ENCODE peak calls at places on chromosomes 11 and 22, in seven cellular contexts. S is stimulated activated CD4-positive, alpha-beta T cell treated with anti-CD3 and anti-CD28 coated beads, Interleukin-2, amount 100 ng/mL, for 4 hours; V is T-cell; W is ACHN; A is NCI-H774; R is astrocyte of the hippocampus; M is stimulated activated CD8-positive, alpha-beta memory T cell treated with anti-CD3 and anti-CD28 coated beads, Interleukin-4, amount 100 ng/mL, for 1 hour. D is an unnamed sample.
A peak's percentile ranks its signal among the peaks of the same experiment; 100 is the strongest.

GRCh38 chr11:35236667-35237003 is 97.7 kb downstream of the CD44 start:
- DNase-seq in S (no peak), V (no peak), W (no peak), A (no peak), R (peak; percentile 72), M (no peak), D (no peak)

GRCh38 chr11:18501629-18502028 is 25.1 kb downstream of the TSG101 start:
- DNase-seq in S (no peak), V (no peak), W (no peak), A (no peak), R (no peak), M (no peak), D (no peak)

GRCh38 chr11:115910379-115910778 is 406.2 kb upstream of the CADM1 start:
- DNase-seq in S (no peak), V (no peak), W (no peak), A (no peak), R (no peak), M (no peak), D (no peak)

GRCh38 chr11:106493751-106494150 is 416.3 kb downstream of the AASDHPPT start:
- DNase-seq in S (no peak), V (no peak), W (no peak), A (peak; percentile 38), R (peak; percentile 26), M (no peak), D (no peak)

GRCh38 chr22:37557321-37558001 is 2.8 kb upstream of the CDC42EP1 start:
- DNase-seq in S (no peak), V (no peak), W (peak; percentile 75), A (no peak), R (no peak), M (no peak), D (no peak)

GRCh38 chr11:103325686-103326069 is 216.5 kb downstream of the DYNC2H1 start:
- DNase-seq in S (no peak), V (no peak), W (no peak), A (no peak), R (no peak), M (no peak), D (no peak)

GRCh38 chr11:111941963-111942362 is 4.8 kb downstream of the DIXDC1 start:
- DNase-seq in S (no peak), V (no peak), W (peak; percentile 36), A (no peak), R (no peak), M (no peak), D (no peak)

GRCh38 chr11:12294613-12295012 is 82.8 kb upstream of the PARVA start:
- DNase-seq in S (no peak), V (no peak), W (no peak), A (no peak), R (no peak), M (no peak), D (no peak)

GRCh38 chr22:20552450-20552894 is 45.1 kb downstream of the MED15 start:
- DNase-seq in S (no peak), V (no peak), W (peak; percentile 13), A (no peak), R (peak; percentile 32), M (no peak), D (no peak)

GRCh38 chr11:71305451-71306125 is 53.2 kb upstream of the SHANK2 start:
- DNase-seq in S (no peak), V (no peak), W (no peak), A (no peak), R (no peak), M (no peak), D (no peak)

GRCh38 chr11:8225589-8226036 is 38.1 kb downstream of the LMO1 start:
- DNase-seq in S (peak; percentile 43), V (peak; percentile 57), W (peak; percentile 60), A (peak; percentile 67), R (peak; percentile 83), M (peak; percentile 48), D (peak; percentile 27)

GRCh38 chr22:45460288-45461109 is 42.2 kb upstream of the FBLN1 start:
- DNase-seq in S (no peak), V (no peak), W (no peak), A (no peak), R (no peak), M (no peak), D (no peak)

GRCh38 chr11:116467809-116468208 is 305.0 kb downstream of the BUD13 start:
- DNase-seq in S (no peak), V (no peak), W (no peak), A (no peak), R (no peak), M (no peak), D (no peak)

D was measured in effector memory CD4-positive, alpha-beta T cell.